ENCODE peak calls at places on chromosomes 4 and X, in eight cellular contexts. W is A549, O is ovary, U is K562, D is suprapubic skin, N is SK-N-SH, Z is GM12878, S is esophagus muscularis mucosa. A is an unnamed sample. For H3K4me1, the result is how much of the 10 kb centered on the place peaks cover.

GRCh38 chr4:101126044-101126443 is 221.3 kb downstream of the PPP3CA start:
- DNase-seq in W (no peak), O (no peak), U (no peak), D (no peak), N (no peak), Z (no peak), S (no peak), A (no peak)

GRCh38 chr4:143359794-143360193 is 23.1 kb downstream of the GAB1 start:
- DNase-seq in W (no peak), O (no peak), U (no peak), D (no peak), N (no peak), Z (no peak), S (no peak), A (no peak)

GRCh38 chrX:2811271-2811670 is 17.5 kb upstream of the GYG2 start:
- DNase-seq in W (no peak), O (no peak), U (no peak), D (no peak), N (no peak), Z (no peak), S (no peak), A (no peak)

GRCh38 chr4:168480991-168481588 is 798 bp upstream of the DDX60L start:
- DNase-seq in W (peak), O (peak), U (peak), D (no peak), N (peak), Z (peak), S (no peak), A (no peak)

GRCh38 chr4:17494258-17494657 is 17.6 kb downstream of the QDPR start:
- DNase-seq in W (peak), O (no peak), U (peak), D (no peak), N (no peak), Z (no peak), S (no peak), A (no peak)

GRCh38 chr4:113884655-113885054 is 94.8 kb downstream of the ARSJ start:
- DNase-seq in W (no peak), O (no peak), U (no peak), D (no peak), N (no peak), Z (no peak), S (no peak), A (no peak)

GRCh38 chrX:63751481-63751880 is 33.5 kb downstream of the ARHGEF9 start:
- DNase-seq in W (no peak), O (no peak), U (no peak), D (no peak), N (no peak), Z (no peak), S (no peak), A (no peak)

GRCh38 chrX:42803320-42803719 is 25.4 kb upstream of the PPP1R2C start:
- DNase-seq in W (no peak), O (no peak), U (no peak), D (no peak), N (no peak), Z (no peak), S (no peak), A (no peak)

GRCh38 chrX:23841847-23842522 is 59.0 kb downstream of the SAT1 start:
- DNase-seq in W (no peak), O (no peak), U (no peak), D (no peak), N (no peak), Z (no peak), S (no peak), A (no peak)

GRCh38 chr4:101284546-101284945 is 62.8 kb downstream of the PPP3CA start:
- DNase-seq in W (peak), O (no peak), U (no peak), D (no peak), N (no peak), Z (no peak), S (no peak), A (no peak)

GRCh38 chr4:36243355-36244256 is 708 bp downstream of the ARAP2 start:
- DNase-seq in W (peak), O (no peak), U (peak), D (peak), N (peak), Z (no peak), S (no peak), A (no peak)

GRCh38 chr4:125849869-125850268 is 535.1 kb downstream of the FAT4 start:
- DNase-seq in W (no peak), O (no peak), U (peak), D (no peak), N (no peak), Z (no peak), S (no peak), A (no peak)

GRCh38 chrX:150763810-150764209 is 70.6 kb downstream of the MTMR1 start:
- DNase-seq in W (no peak), O (no peak), U (no peak), D (no peak), N (no peak), Z (no peak), S (no peak), A (no peak)

DNA sequence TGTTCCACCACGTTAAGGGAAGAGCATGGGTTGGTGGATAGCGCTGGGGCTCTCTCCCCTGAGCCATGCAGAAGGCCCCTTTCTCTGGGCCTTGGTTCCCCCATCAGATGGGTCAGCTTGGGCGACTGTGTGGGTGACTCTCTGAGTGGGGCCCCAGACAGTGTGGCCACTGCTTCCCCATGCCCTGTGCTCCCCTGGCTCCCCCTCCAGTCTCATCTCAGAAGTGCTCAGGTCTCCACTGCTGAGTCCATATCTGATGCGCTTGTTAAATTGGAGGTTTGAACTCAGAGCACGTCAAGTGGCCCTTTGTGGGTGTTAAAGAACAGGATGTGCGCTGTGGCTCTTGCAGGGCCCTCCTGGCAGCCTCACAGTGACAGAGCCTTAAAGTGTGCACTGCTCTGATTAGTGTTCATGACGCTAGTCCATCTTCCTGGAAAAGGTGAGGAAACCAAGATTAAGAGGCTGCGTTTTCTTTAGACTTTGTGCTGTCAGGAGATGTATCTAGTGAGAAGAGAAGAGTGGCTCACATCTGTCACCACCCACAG is 59.8 kb downstream of the NELFA start:
- DNase-seq in W (no peak), O (no peak), U (peak), D (no peak), N (no peak), Z (no peak), S (no peak), A (no peak)
- TF ChIP-seq CTCF in W (no peak), O (no peak), U (no peak), D (no peak), N (no peak), Z (no peak), S (no peak), A (no peak)

GRCh38 chr4:145130130-145130529 is 32.0 kb downstream of the ABCE1 start:
- DNase-seq in W (no peak), O (no peak), U (no peak), D (no peak), N (no peak), Z (no peak), S (no peak), A (no peak)

GRCh38 chr4:145132521-145133098 is 34.5 kb downstream of the ABCE1 start:
- DNase-seq in W (no peak), O (no peak), U (no peak), D (no peak), N (no peak), Z (peak), S (no peak), A (no peak)

GRCh38 chr4:145131848-145132247 is 33.7 kb downstream of the ABCE1 start:
- DNase-seq in W (no peak), O (no peak), U (no peak), D (no peak), N (no peak), Z (no peak), S (no peak), A (no peak)

GRCh38 chr4:145125396-145125795 is 27.3 kb downstream of the ABCE1 start:
- DNase-seq in W (no peak), O (no peak), U (no peak), D (no peak), N (no peak), Z (no peak), S (no peak), A (no peak)

GRCh38 chr4:145130788-145131398 is 32.8 kb downstream of the ABCE1 start:
- DNase-seq in W (no peak), O (no peak), U (no peak), D (no peak), N (no peak), Z (no peak), S (no peak), A (no peak)
- TF ChIP-seq EP300 in W (no peak), O (no peak), U (no peak), D (no peak), N (no peak), Z (no peak), S (no peak), A (no peak)

GRCh38 chr4:38923746-38924145 is 56.1 kb downstream of the FAM114A1 start:
- DNase-seq in W (no peak), O (no peak), U (no peak), D (no peak), N (no peak), Z (no peak), S (no peak), A (no peak)
- H3K4me1 ChIP-seq in W (under half), O (under half), U (under half), D (under half), N (under half), Z (under half), S (half or more), A (under half)

GRCh38 chr4:89700766-89701165 is 136.2 kb downstream of the SNCA start:
- DNase-seq in W (no peak), O (no peak), U (no peak), D (no peak), N (no peak), Z (no peak), S (no peak), A (no peak)
- TF ChIP-seq CTCF in W (no peak), O (no peak), U (no peak), D (no peak), N (peak), Z (no peak), S (no peak), A (no peak)

GRCh38 chr4:123398151-123398802 is 1.7 kb downstream of the SPRY1 start:
- DNase-seq in W (peak), O (peak), U (peak), D (no peak), N (peak), Z (no peak), S (no peak), A (peak)
- TF ChIP-seq EP300 in W (no peak), O (no peak), U (no peak), D (no peak), N (no peak), Z (no peak), S (no peak), A (no peak)

GRCh38 chrX:72273718-72274117 is 3.3 kb downstream of the RPS4X start:
- DNase-seq in W (no peak), O (no peak), U (no peak), D (no peak), N (no peak), Z (no peak), S (no peak), A (no peak)

GRCh38 chrX:72274526-72274925 is 2.5 kb downstream of the RPS4X start:
- DNase-seq in W (no peak), O (no peak), U (no peak), D (no peak), N (no peak), Z (no peak), S (no peak), A (no peak)

GRCh38 chrX:72271091-72271490 is 6.0 kb downstream of the RPS4X start:
- DNase-seq in W (no peak), O (no peak), U (no peak), D (no peak), N (no peak), Z (no peak), S (no peak), A (no peak)

GRCh38 chrX:72271812-72272211 is 5.2 kb downstream of the RPS4X start:
- DNase-seq in W (no peak), O (no peak), U (no peak), D (no peak), N (no peak), Z (no peak), S (no peak), A (no peak)

DNA sequence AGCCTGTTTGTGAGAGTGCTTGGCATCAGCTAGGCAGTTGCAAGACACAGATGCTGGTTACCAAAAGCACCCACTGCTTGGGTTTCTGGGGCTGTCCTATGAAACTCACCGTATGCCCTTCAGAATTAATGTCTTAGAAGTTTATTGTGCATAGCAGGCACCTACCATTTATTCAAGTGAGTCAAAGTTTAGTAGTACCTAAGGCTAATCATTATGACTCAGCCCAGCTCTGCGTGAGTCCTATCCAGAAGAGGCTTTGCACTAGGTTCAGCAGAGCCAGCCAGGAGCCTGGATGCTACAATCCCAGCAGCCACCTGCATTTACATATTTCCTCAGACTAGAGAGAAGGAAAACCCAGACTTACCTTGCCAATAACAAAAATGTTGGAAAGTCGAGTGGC is 4.2 kb downstream of the RPS4X start:
- DNase-seq in W (peak), O (no peak), U (no peak), D (no peak), N (no peak), Z (no peak), S (no peak), A (no peak)
- H3K4me1 ChIP-seq in W (half or more), O (under half), U (under half), D (under half), N (half or more), Z (under half), S (under half), A (under half)

GRCh38 chrX:125378205-125378604 is 58.5 kb downstream of the TEX13C start:
- DNase-seq in W (no peak), O (no peak), U (no peak), D (no peak), N (no peak), Z (no peak), S (no peak), A (no peak)
- TF ChIP-seq CTCF in W (no peak), O (no peak), U (no peak), D (no peak), N (no peak), Z (no peak), S (no peak), A (no peak)

GRCh38 chr4:64000241-64000640 is 409.0 kb downstream of the TECRL start:
- DNase-seq in W (no peak), O (no peak), U (no peak), D (no peak), N (no peak), Z (no peak), S (no peak), A (no peak)

GRCh38 chr4:64001229-64001898 is 407.9 kb downstream of the TECRL start:
- DNase-seq in W (no peak), O (no peak), U (no peak), D (no peak), N (no peak), Z (peak), S (no peak), A (no peak)
- TF ChIP-seq EP300 in W (no peak), O (no peak), U (no peak), D (no peak), N (no peak), Z (no peak), S (no peak), A (no peak)

GRCh38 chr4:119733431-119733830 is 104.8 kb upstream of the PDE5A start:
- DNase-seq in W (no peak), O (no peak), U (no peak), D (no peak), N (no peak), Z (no peak), S (no peak), A (no peak)

GRCh38 chr4:119729815-119730643 is 101.4 kb upstream of the PDE5A start:
- DNase-seq in W (peak), O (no peak), U (no peak), D (no peak), N (peak), Z (no peak), S (no peak), A (no peak)

GRCh38 chr4:119731146-119731742 is 102.6 kb upstream of the PDE5A start:
- DNase-seq in W (no peak), O (no peak), U (no peak), D (no peak), N (no peak), Z (no peak), S (no peak), A (no peak)

GRCh38 chr4:119730644-119730995 is 102.0 kb upstream of the PDE5A start:
- DNase-seq in W (no peak), O (no peak), U (no peak), D (no peak), N (no peak), Z (no peak), S (no peak), A (no peak)

GRCh38 chr4:119731778-119732177 is 103.2 kb upstream of the PDE5A start:
- DNase-seq in W (no peak), O (no peak), U (no peak), D (no peak), N (no peak), Z (no peak), S (no peak), A (no peak)
- H3K4me1 ChIP-seq in W (under half), O (under half), U (under half), D (under half), N (under half), Z (under half), S (half or more), A (under half)